ENCODE peak calls at places on chromosome 4, in five cellular contexts. C is AG09319, R is HFFc6, G is neural crest cell, T is right atrium auricular region. F is an unnamed sample.

GRCh38 chr4:158169516-158169915 is 3.3 kb downstream of the GASK1B start:
- DNase-seq in T (no peak), G (no peak), R (no peak), C (no peak), F (no peak)

GRCh38 chr4:137283737-137284136 is 248.6 kb downstream of the PCDH18 start:
- DNase-seq in R (peak), G (no peak), C (no peak), T (no peak), F (no peak)

GRCh38 chr4:4655901-4656300 is 114.1 kb upstream of the STX18 start:
- DNase-seq in T (no peak), G (no peak), R (no peak), C (no peak), F (no peak)

GRCh38 chr4:145069361-145069760 is 28.6 kb downstream of the ANAPC10 start:
- DNase-seq in G (no peak), R (peak), T (no peak), C (no peak), F (no peak)

GRCh38 chr4:151851354-151851753 is 90.5 kb upstream of the GATB start:
- DNase-seq in G (no peak), R (no peak), C (no peak), T (no peak), F (no peak)

GRCh38 chr4:1809754-1810502 is 16.8 kb downstream of the FGFR3 start:
- DNase-seq in T (no peak), G (peak), C (peak), R (peak), F (peak)

GRCh38 chr4:140249351-140249750 is 95.4 kb upstream of the MAML3 start:
- DNase-seq in G (no peak), C (no peak), T (no peak), R (no peak), F (no peak)

GRCh38 chr4:76716020-76716419 is 181.9 kb downstream of the SOWAHB start:
- DNase-seq in G (no peak), C (no peak), T (no peak), R (no peak), F (no peak)

GRCh38 chr4:17781072-17781830 is at the start of gene FAM184B:
- DNase-seq in R (no peak), C (no peak), G (peak), T (no peak), F (no peak)

GRCh38 chr4:147780137-147780777 is 48.4 kb downstream of the ARHGAP10 start:
- DNase-seq in T (no peak), R (no peak), C (no peak), G (no peak), F (no peak)

GRCh38 chr4:40038972-40039371 is 17.7 kb upstream of the N4BP2 start:
- DNase-seq in C (no peak), G (no peak), T (no peak), R (peak), F (no peak)

GRCh38 chr4:185463541-185463940 is 8.0 kb downstream of the CCDC110 start:
- DNase-seq in C (no peak), T (no peak), G (no peak), R (no peak), F (no peak)

GRCh38 chr4:123488916-123489315 is 92.3 kb downstream of the SPRY1 start:
- DNase-seq in G (no peak), C (no peak), R (peak), T (no peak), F (no peak)

GRCh38 chr4:2259541-2260267 is 2.2 kb downstream of the MXD4 start:
- DNase-seq in T (peak), G (no peak), R (no peak), C (no peak), F (no peak)

GRCh38 chr4:149291463-149291862 is 524.2 kb downstream of the IQCM start:
- DNase-seq in G (no peak), T (no peak), C (no peak), R (no peak), F (no peak)

GRCh38 chr4:40264995-40265909 is 68.4 kb downstream of the RHOH start:
- DNase-seq in R (no peak), T (no peak), C (no peak), G (peak), F (no peak)

GRCh38 chr4:10403633-10404445 is 53.4 kb downstream of the ZNF518B start:
- DNase-seq in G (peak), R (peak), T (no peak), C (no peak), F (no peak)

GRCh38 chr4:127788517-127788916 is 6.4 kb downstream of the HSPA4L start:
- DNase-seq in T (no peak), C (no peak), G (no peak), R (no peak), F (no peak)

GRCh38 chr4:81811562-81812293 is 340.0 kb upstream of the RASGEF1B start:
- DNase-seq in T (no peak), G (no peak), C (no peak), R (no peak), F (no peak)

GRCh38 chr4:88017516-88018302 is 10.3 kb downstream of the PKD2 start:
- DNase-seq in G (no peak), C (peak), T (no peak), R (peak), F (no peak)

GRCh38 chr4:5959221-5959982 is 58.8 kb downstream of the C4orf50 start:
- DNase-seq in C (no peak), G (no peak), R (no peak), T (no peak), F (no peak)

GRCh38 chr4:70559216-70559830 is 32.7 kb upstream of the AMBN start:
- DNase-seq in G (peak), T (no peak), R (peak), C (peak), F (peak)

GRCh38 chr4:26050212-26050643 is 136.2 kb downstream of the SMIM20 start:
- DNase-seq in R (no peak), G (no peak), C (no peak), T (peak), F (no peak)

GRCh38 chr4:39043697-39044363 is 11.6 kb upstream of the TMEM156 start:
- DNase-seq in R (peak), T (no peak), G (no peak), C (no peak), F (no peak)

GRCh38 chr4:8441499-8442091 is 1.0 kb downstream of the TRMT44 start:
- DNase-seq in R (no peak), G (no peak), C (no peak), T (no peak), F (no peak)

GRCh38 chr4:183747931-183748664 is 89.0 kb downstream of the TRAPPC11 start:
- DNase-seq in G (no peak), C (no peak), R (no peak), T (no peak), F (no peak)

GRCh38 chr4:154329939-154330338 is 161.7 kb downstream of the DCHS2 start:
- DNase-seq in G (no peak), T (peak), C (peak), R (no peak), F (no peak)

GRCh38 chr4:48243897-48244296 is 25.7 kb downstream of the TEC start:
- DNase-seq in C (no peak), T (no peak), G (no peak), R (no peak), F (no peak)

GRCh38 chr4:76896731-76897521 is 1.0 kb downstream of the SOWAHB start:
- DNase-seq in T (no peak), C (no peak), R (no peak), G (peak), F (no peak)

GRCh38 chr4:185566972-185567749 is 31.9 kb upstream of the PDLIM3 start:
- DNase-seq in R (peak), T (peak), C (no peak), G (no peak), F (peak)

GRCh38 chr4:6999172-7000086 is 43.7 kb upstream of the TADA2B start:
- DNase-seq in R (no peak), C (no peak), G (no peak), T (no peak), F (no peak)

DNA sequence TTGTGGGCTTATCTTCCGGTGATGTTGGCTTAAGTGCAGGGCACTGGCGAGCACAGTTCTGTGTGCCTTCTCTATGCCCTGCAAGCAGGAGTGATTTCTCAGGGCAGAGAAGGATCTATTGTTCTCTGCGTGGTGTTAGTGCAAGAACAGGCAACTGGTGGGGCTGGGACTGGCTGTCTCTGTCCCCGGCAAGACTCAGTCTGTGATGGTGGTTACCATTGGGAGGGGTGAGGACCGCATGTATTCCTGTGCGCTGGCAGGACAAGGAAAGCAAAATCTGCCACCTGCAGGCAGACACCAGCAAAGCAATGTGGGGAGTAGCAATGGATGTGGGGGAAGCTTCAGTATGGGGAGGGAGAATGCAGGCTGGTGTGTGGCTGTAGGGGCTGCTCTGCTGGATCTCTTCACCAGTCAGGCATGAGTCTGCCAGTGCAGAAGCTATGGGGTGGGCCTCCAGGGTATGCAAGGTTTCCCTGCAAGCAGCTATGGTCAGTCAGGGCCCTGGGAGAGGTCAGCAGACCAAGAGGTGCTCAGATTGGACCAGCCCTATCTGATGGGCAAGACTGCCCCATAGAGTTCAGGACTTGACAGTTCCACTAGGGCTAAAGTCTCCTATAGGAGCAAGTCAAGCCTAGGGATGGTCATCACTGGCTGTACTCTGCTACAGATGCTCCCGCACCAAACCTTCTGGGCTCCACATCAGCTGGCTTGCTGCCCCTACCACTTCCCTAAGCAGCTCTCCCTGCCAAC is 16.8 kb downstream of the PF4 start:
- DNase-seq in G (no peak), C (no peak), R (no peak), T (no peak), F (no peak)
- TF ChIP-seq CTCF in G (peak), C (peak), R (peak), T (no peak), F (peak)

GRCh38 chr4:37742149-37742548 is 56.0 kb upstream of the RELL1 start:
- DNase-seq in G (no peak), R (no peak), C (no peak), T (no peak), F (no peak)
- TF ChIP-seq CTCF in G (peak), R (no peak), C (no peak), T (no peak), F (no peak)

GRCh38 chr4:108223313-108223712 is 54.6 kb upstream of the LEF1 start:
- DNase-seq in T (no peak), C (no peak), G (no peak), R (no peak), F (no peak)

GRCh38 chr4:108219998-108220397 is 51.3 kb upstream of the LEF1 start:
- DNase-seq in G (no peak), C (no peak), T (no peak), R (no peak), F (no peak)

DNA sequence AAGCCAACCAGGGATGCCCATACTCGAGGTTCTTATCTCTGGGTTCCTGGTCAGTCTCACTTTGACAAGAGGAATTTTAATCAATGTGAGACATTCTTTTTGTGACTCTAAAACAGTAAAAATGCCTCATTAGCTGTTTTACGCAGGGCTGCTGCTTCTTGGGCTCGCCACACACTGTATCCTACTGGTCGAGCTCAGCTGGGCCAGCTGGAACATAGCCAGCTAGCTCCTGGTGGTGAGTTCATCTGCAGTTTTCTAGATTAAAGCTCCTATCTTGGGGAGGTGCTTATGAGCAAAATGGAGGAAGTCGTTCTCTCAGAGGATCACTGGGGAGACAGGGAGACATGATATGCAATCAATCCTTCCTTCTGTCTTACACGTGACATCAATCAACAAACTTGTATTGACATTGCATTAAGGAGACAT is 55.9 kb upstream of the LEF1 start:
- DNase-seq in G (no peak), C (no peak), T (no peak), R (no peak), F (no peak)
- TF ChIP-seq CTCF in G (no peak), C (no peak), T (no peak), R (no peak), F (no peak)

DNA sequence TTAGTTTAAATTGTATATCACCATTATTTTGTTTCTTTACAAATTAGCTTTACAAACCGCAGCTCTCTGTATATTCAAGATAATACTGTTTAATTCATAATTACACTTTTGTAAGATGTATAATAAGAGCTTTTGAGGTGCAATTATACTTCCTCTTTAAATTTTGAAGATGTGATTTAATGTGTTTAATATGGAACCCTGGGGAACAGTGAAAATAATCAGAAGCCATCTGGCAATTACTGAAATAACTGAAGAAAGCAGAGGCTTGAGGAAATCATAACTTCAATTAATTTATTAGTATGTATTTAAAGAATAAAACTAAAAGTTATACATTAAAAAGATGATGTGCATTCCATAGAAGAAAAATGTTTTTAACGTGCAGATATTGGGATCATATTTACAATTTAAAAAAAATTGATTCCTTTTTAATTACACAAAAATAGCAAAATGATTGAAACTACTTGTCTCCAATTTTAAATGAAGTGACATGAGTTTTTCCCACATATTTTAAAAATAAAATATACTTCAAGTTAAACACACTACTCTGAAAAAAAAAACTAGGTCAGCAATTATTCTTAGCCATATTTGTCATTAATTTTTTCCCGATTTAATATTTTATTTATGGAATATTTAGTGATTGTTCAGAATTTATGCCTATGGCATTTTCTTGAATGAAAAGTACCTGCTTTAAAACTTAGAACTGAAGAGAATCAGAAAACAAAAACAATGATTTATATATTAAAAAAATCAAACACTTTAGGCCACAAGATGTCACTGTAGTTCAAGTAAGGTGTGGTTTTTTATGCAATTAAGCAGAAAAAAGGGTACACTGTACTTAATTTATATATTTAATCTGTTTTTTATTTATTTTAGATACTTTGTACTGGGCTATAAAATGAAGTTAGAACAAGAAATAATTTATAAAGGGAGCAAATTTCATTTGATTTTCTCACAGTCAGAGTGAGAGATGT is 942.7 kb upstream of the NDST4 start:
- DNase-seq in G (no peak), R (no peak), T (no peak), C (no peak), F (no peak)
- TF ChIP-seq CTCF in G (peak), R (peak), T (no peak), C (no peak), F (no peak)

DNA sequence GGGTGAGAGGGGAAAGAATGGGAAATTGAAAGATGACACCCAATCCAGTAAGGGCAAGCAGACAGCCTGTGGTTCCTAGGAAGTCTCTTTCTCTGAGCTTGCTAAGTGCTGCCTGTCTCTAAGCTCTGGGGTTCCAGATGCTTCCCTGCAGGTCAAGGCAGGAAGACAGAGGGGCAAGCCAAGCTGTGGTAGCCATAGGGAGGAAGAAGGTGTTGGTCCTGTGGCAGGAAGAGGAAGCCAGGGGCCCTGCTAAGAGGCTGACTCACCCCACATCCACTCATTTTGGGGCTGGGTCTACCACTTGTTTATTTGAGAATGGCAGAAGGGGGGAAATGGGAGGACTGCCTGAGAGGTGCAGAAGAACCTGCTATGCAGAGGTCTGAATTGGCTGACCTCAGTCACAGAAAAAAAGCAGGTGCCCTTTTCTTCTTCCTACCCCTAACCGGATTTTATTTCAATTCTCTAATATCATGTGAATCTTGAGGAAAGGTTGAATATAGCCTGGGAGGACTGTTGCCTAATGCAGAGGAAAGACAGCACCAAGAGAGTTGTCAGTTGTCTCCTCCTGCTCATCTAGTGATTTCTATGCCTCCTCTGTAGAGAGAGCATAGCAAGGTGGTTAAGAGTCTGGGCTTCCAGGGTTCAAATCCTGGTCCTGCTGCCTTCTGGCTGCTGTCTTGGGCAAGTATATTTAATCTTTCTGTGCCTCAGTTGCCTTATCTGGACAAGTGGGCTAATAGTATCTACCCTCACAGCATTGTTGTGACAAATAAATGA is 27.4 kb downstream of the HOPX start:
- DNase-seq in G (no peak), R (no peak), C (no peak), T (no peak), F (no peak)
- TF ChIP-seq CTCF in G (no peak), R (no peak), C (no peak), T (no peak), F (no peak)